ENCODE peak calls at places on chromosomes 2 and 18, in four cellular contexts. A, F, R and M are unnamed samples.

GRCh38 chr2:5756266-5756665 is 64.1 kb downstream of the SOX11 start:
- DNase-seq in R (no peak), A (no peak), F (no peak), M (no peak)

GRCh38 chr18:34976534-34976898 is 64.7 kb upstream of the MAPRE2 start:
- DNase-seq in F (no peak), R (no peak), A (no peak), M (no peak)

GRCh38 chr18:61236476-61237057 is 96.7 kb upstream of the CDH20 start:
- DNase-seq in A (no peak), F (no peak), R (no peak), M (no peak)

GRCh38 chr2:237998530-237998929 is 31.7 kb downstream of the UBE2F start:
- DNase-seq in F (no peak), R (peak; percentile 53), A (no peak), M (no peak)

GRCh38 chr2:128446866-128447537 is 128.3 kb upstream of the HS6ST1 start:
- DNase-seq in F (no peak), R (peak; percentile 45), A (no peak), M (peak; percentile 40)

GRCh38 chr18:45728341-45729010 is 4.5 kb downstream of the SLC14A1 start:
- DNase-seq in R (no peak), F (no peak), A (no peak), M (no peak)

GRCh38 chr18:76349067-76349715 is 145.9 kb downstream of the ZNF516 start:
- DNase-seq in F (no peak), R (peak; percentile 88), A (peak; percentile 92), M (peak; percentile 93)

GRCh38 chr2:8515390-8515761 is 166.5 kb upstream of the ID2 start:
- DNase-seq in F (no peak), R (peak; percentile 87), A (no peak), M (no peak)

GRCh38 chr2:18976112-18976961 is 382.1 kb downstream of the OSR1 start:
- DNase-seq in A (no peak), R (peak; percentile 50), F (no peak), M (no peak)

GRCh38 chr2:195026261-195026660 is 630.8 kb upstream of the SLC39A10 start:
- DNase-seq in F (no peak), A (no peak), R (no peak), M (no peak)

GRCh38 chr2:33184026-33184425 is 237.3 kb downstream of the LTBP1 start:
- DNase-seq in F (no peak), A (no peak), R (no peak), M (no peak)

GRCh38 chr2:39216495-39217191 is 27.1 kb downstream of the CDKL4 start:
- DNase-seq in A (no peak), R (no peak), F (no peak), M (no peak)

GRCh38 chr2:18232731-18233438 is 327.6 kb downstream of the RDH14 start:
- DNase-seq in F (no peak), R (no peak), A (no peak), M (no peak)

GRCh38 chr18:13216732-13217465 is 1.7 kb upstream of the LDLRAD4 start:
- DNase-seq in A (peak; percentile 61), R (peak; percentile 59), F (no peak), M (peak; percentile 80)

GRCh38 chr2:69304685-69305084 is 82.3 kb downstream of the GFPT1 start:
- DNase-seq in A (peak; percentile 30), F (no peak), R (no peak), M (no peak)

GRCh38 chr2:16553222-16553621 is 112.4 kb downstream of the CYRIA start:
- DNase-seq in F (peak; percentile 34), R (peak; percentile 70), A (peak; percentile 77), M (peak; percentile 74)

GRCh38 chr2:12856934-12857660 is 140.4 kb downstream of the TRIB2 start:
- DNase-seq in A (no peak), F (no peak), R (no peak), M (no peak)

GRCh38 chr2:105777071-105777482 is 32.4 kb downstream of the NCK2 start:
- DNase-seq in A (no peak), F (no peak), R (no peak), M (peak; percentile 32)

GRCh38 chr18:23933407-23933806 is 81.1 kb upstream of the TTC39C start:
- DNase-seq in F (no peak), R (no peak), A (no peak), M (no peak)

GRCh38 chr18:64876833-64877232 is 727.9 kb upstream of the LINC00305 start:
- DNase-seq in R (no peak), F (no peak), A (no peak), M (no peak)

GRCh38 chr2:222859786-222860726 is 780 bp upstream of the ACSL3 start:
- DNase-seq in F (peak; percentile 57), A (peak; percentile 56), R (peak; percentile 84), M (peak; percentile 76)

GRCh38 chr2:62740221-62740620 is 34.7 kb downstream of the EHBP1 start:
- DNase-seq in F (no peak), A (no peak), R (no peak), M (no peak)

GRCh38 chr2:39732492-39732891 is 46.6 kb downstream of the THUMPD2 start:
- DNase-seq in A (no peak), R (no peak), F (no peak), M (no peak)

GRCh38 chr2:204170419-204170818 is 233.9 kb downstream of the ICOS start:
- DNase-seq in R (no peak), A (no peak), F (no peak), M (peak; percentile 55)

GRCh38 chr2:18855027-18855426 is 265.7 kb upstream of the NT5C1B start:
- DNase-seq in R (no peak), A (peak; percentile 41), F (no peak), M (no peak)

GRCh38 chr18:30245756-30246515 is 796.6 kb downstream of the DSC3 start:
- DNase-seq in A (no peak), R (no peak), F (no peak), M (no peak)

GRCh38 chr2:217004636-217005035 is 144.8 kb upstream of the TNP1 start:
- DNase-seq in F (no peak), A (no peak), R (no peak), M (no peak)

GRCh38 chr2:193463016-193463415 is 1268.3 kb upstream of the TMEFF2 start:
- DNase-seq in A (no peak), F (no peak), R (no peak), M (no peak)

GRCh38 chr18:77049938-77050337 is 82.6 kb downstream of the MBP start:
- DNase-seq in A (no peak), F (no peak), R (no peak), M (no peak)

GRCh38 chr2:14903709-14904374 is 271.3 kb downstream of the LRATD1 start:
- DNase-seq in F (no peak), A (peak; percentile 91), R (no peak), M (peak; percentile 94)

DNA sequence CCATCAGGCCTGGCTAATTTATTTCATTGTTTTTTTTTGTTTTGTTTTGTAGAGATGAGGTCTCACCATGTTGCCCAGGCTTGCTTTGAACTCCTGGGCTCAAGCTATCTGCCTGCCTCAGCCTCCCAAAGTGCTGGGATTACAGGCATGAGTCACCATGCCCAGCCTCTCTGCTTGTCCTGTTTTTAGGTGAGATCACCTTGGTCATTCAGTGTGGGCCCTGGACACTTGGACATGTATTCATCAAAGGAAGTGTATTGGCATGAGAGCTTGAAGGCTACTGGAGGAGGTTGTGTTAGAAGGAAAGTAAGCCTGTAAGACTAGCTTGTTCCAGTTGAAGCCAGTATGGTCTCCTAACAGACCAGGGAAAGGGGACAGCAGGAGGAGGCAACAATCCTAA is 229.2 kb upstream of the RGPD4 start:
- DNase-seq in A (no peak), R (no peak), F (no peak), M (no peak)
- H3K27ac ChIP-seq in A (no peak overlapping the region), R (no peak overlapping the region), F (no peak overlapping the region), M (no peak overlapping the region)

GRCh38 chr2:197875736-197876135 is 71.3 kb downstream of the PLCL1 start:
- DNase-seq in F (no peak), A (no peak), R (no peak), M (no peak)
- H3K4me1 ChIP-seq in F (no peaks in the 10 kb centered on the region), A (peaks cover 18% of the 10 kb centered on the region), R (peaks cover 8% of the 10 kb centered on the region), M (peaks cover 11% of the 10 kb centered on the region)

GRCh38 chr18:48958951-48959350 is 8.2 kb upstream of the SMAD7 start:
- DNase-seq in R (no peak), F (no peak), A (no peak), M (peak; percentile 51)

GRCh38 chr18:48959551-48959920 is 8.8 kb upstream of the SMAD7 start:
- DNase-seq in F (no peak), A (no peak), R (no peak), M (no peak)

GRCh38 chr18:48956378-48956777 is 5.6 kb upstream of the SMAD7 start:
- DNase-seq in F (no peak), R (no peak), A (no peak), M (no peak)

GRCh38 chr18:48957136-48957535 is 6.4 kb upstream of the SMAD7 start:
- DNase-seq in A (no peak), F (no peak), R (no peak), M (no peak)

GRCh38 chr18:48957616-48958015 is 6.9 kb upstream of the SMAD7 start:
- DNase-seq in R (no peak), F (no peak), A (no peak), M (no peak)
- H3K27ac ChIP-seq in R (no peak overlapping the region), F (no peak overlapping the region), A (no peak overlapping the region), M (no peak overlapping the region)

DNA sequence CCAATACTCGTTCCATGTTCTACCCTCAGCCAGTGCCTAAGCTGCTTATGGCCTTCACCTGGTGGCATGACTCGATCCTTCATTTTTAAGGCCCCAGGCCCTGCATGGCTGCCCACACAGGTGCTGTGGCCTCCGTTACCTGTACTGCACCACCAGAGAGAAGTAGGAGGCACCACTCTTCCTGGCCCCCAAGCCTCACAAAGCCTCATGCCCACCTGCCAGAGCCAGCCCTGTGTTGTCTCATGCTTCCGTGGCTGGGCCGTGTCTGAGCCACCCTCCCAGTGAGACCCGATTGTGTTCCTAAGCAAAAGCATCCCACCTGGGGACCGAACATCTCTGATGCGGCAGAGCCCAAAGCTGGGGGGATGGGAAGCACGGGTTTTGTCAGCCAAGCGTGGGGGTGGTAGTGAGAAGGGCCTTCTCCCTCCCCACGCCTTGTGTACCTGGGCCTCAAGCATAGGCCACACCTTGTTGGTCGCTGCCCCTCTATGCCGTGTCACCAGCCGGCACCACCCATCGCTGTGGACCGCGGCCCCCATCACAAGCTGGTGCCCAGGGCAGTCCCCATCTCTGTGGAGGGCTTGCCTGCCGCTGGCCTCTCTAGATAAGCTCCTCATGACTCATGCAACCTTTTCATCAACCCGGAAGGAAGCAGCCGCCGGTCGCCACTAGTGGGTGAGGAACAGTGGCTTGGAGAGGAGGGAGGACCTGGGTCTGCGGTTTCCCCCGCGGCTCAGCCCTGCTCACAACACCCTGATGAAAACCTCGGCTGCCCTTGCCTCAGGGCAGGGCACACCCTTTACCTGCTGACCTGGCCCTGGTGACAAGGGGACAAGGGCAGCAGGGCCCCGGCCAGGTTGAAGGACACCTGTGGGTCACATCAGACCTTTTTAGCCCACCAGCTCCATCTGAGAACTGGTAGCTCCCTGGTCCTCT is 2.7 kb upstream of the RNPEPL1 start:
- DNase-seq in F (peak; percentile 94), R (peak; percentile 93), A (no peak), M (peak; percentile 66)
- H3K4me1 ChIP-seq in F (peaks cover 50% of the 10 kb centered on the region), R (peaks cover 58% of the 10 kb centered on the region), A (peaks cover 12% of the 10 kb centered on the region), M (peaks cover 18% of the 10 kb centered on the region)

GRCh38 chr2:9753276-9753600 is 90.0 kb upstream of the TAF1B start:
- DNase-seq in A (no peak), F (no peak), R (peak; percentile 78), M (peak; percentile 64)

GRCh38 chr2:9753665-9754531 is 89.4 kb upstream of the TAF1B start:
- DNase-seq in F (no peak), A (no peak), R (no peak), M (peak; percentile 67)

GRCh38 chr2:9752441-9753275 is 90.6 kb upstream of the TAF1B start:
- DNase-seq in A (no peak), F (no peak), R (no peak), M (no peak)

GRCh38 chr2:9750224-9751215 is 92.8 kb upstream of the TAF1B start:
- DNase-seq in A (no peak), R (no peak), F (no peak), M (no peak)

GRCh38 chr2:9751831-9752230 is 91.4 kb upstream of the TAF1B start:
- DNase-seq in R (no peak), A (no peak), F (no peak), M (no peak)
- H3K27ac ChIP-seq in R (no peak overlapping the region), A (no peak overlapping the region), F (no peak overlapping the region), M (no peak overlapping the region)